ENCODE peak calls at places on chromosomes 3 and 15, in six cellular contexts. X is PC-3, I is GM23248, W is HCT116, M is K562, Y is A673. T is an unnamed sample.

GRCh38 chr3:85627899-85628298 is 669.1 kb downstream of the CADM2 start:
- DNase-seq in X (no peak), W (no peak), M (no peak), I (no peak), Y (no peak), T (no peak)

GRCh38 chr15:28912422-28912821 is 26.6 kb downstream of the APBA2 start:
- DNase-seq in M (peak), X (no peak), Y (no peak), I (no peak), W (no peak), T (no peak)

GRCh38 chr3:178451799-178452198 is 84.4 kb upstream of the KCNMB2 start:
- DNase-seq in W (no peak), M (no peak), X (no peak), I (no peak), Y (no peak), T (no peak)

GRCh38 chr3:12752111-12752510 is 6.9 kb downstream of the TMEM40 start:
- DNase-seq in M (no peak), W (no peak), X (peak), Y (no peak), I (peak), T (no peak)

GRCh38 chr3:49614936-49615335 is 59.2 kb upstream of the APEH start:
- DNase-seq in Y (no peak), I (no peak), X (no peak), M (no peak), W (no peak), T (no peak)

GRCh38 chr15:87477759-87478687 is 778.5 kb downstream of the NTRK3 start:
- DNase-seq in X (peak), M (peak), Y (peak), I (peak), W (no peak), T (peak)

GRCh38 chr15:98868564-98868963 is 139.0 kb downstream of the PGPEP1L start:
- DNase-seq in Y (no peak), X (no peak), M (no peak), W (no peak), I (no peak), T (peak)

GRCh38 chr3:100590114-100590839 is 19.1 kb upstream of the ADGRG7 start:
- DNase-seq in Y (peak), W (peak), I (peak), M (peak), X (peak), T (peak)

GRCh38 chr3:9198805-9199386 is 50.5 kb downstream of the SRGAP3 start:
- DNase-seq in X (no peak), Y (no peak), M (no peak), W (no peak), I (no peak), T (no peak)

GRCh38 chr3:48187579-48188265 is 495 bp downstream of the CDC25A start:
- DNase-seq in X (peak), I (no peak), W (no peak), M (peak), Y (peak), T (no peak)

GRCh38 chr15:57227899-57228298 is 148.4 kb upstream of the CGNL1 start:
- DNase-seq in I (peak), Y (peak), W (no peak), X (no peak), M (no peak), T (no peak)

GRCh38 chr15:55552926-55553325 is 35.2 kb downstream of the PYGO1 start:
- DNase-seq in M (no peak), X (no peak), W (no peak), Y (no peak), I (peak), T (no peak)

GRCh38 chr3:102791641-102792589 is 357.1 kb downstream of the ZPLD1 start:
- DNase-seq in X (no peak), Y (peak), M (no peak), W (no peak), I (peak), T (no peak)

GRCh38 chr3:45988804-45989203 is 6.8 kb downstream of the FYCO1 start:
- DNase-seq in Y (no peak), X (peak), I (peak), M (no peak), W (peak), T (peak)

GRCh38 chr3:127424766-127425504 is 137.1 kb upstream of the PRR20G start:
- DNase-seq in I (no peak), Y (no peak), W (no peak), M (no peak), X (no peak), T (no peak)

GRCh38 chr3:160616721-160617120 is 51.4 kb upstream of the KPNA4 start:
- DNase-seq in X (peak), W (no peak), M (no peak), Y (no peak), I (peak), T (peak)

GRCh38 chr3:71063768-71064287 is 519.7 kb downstream of the FOXP1 start:
- DNase-seq in X (peak), Y (peak), W (no peak), I (peak), M (peak), T (peak)

GRCh38 chr3:58198362-58198761 is 12.4 kb downstream of the DNASE1L3 start:
- DNase-seq in Y (no peak), X (peak), W (no peak), I (no peak), M (no peak), T (no peak)

GRCh38 chr3:186451371-186451770 is 89.3 kb upstream of the DGKG start:
- DNase-seq in Y (no peak), X (peak), M (no peak), I (no peak), W (no peak), T (no peak)

GRCh38 chr15:60408438-60409105 is 10.8 kb upstream of the ANXA2 start:
- DNase-seq in I (peak), M (no peak), Y (peak), X (peak), W (no peak), T (peak)

GRCh38 chr3:185732782-185733181 is 92.1 kb downstream of the IGF2BP2 start:
- DNase-seq in Y (peak), W (no peak), I (peak), M (no peak), X (peak), T (peak)

GRCh38 chr3:51279448-51279847 is 105.6 kb upstream of the MANF start:
- DNase-seq in W (no peak), Y (no peak), I (no peak), X (no peak), M (no peak), T (no peak)

GRCh38 chr3:51282931-51283330 is 102.2 kb upstream of the MANF start:
- DNase-seq in Y (no peak), M (no peak), X (no peak), I (peak), W (no peak), T (peak)

GRCh38 chr3:51283421-51283820 is 101.7 kb upstream of the MANF start:
- DNase-seq in X (no peak), I (peak), W (no peak), Y (no peak), M (no peak), T (peak)

GRCh38 chr3:51276046-51276445 is 109.0 kb upstream of the MANF start:
- DNase-seq in W (no peak), X (no peak), I (no peak), M (no peak), Y (no peak), T (no peak)

DNA sequence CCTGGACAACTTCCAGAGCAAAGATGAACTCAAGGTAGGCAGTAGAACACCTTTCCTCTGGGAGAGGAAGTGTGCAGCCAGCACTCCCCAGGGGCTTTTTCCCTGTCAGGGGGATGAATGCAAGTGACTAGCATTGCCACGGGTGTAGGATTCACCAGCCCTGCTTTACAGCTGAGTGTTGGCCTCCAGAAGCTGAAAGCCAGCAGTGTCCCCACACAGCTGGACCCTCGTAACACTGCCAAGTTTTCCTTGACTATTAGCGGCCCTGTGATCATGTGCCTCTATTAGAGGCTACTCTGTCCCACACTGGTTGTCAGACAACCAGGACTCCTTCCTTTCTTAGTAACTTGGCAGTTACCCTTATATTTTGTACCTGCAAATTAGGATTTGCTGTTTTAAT is 104.9 kb upstream of the MANF start:
- DNase-seq in W (no peak), I (no peak), X (no peak), M (no peak), Y (no peak), T (no peak)
- TF ChIP-seq EZH2 in W (no peak), I (no peak), X (no peak), M (no peak), Y (no peak), T (no peak)

GRCh38 chr15:45117327-45118130 is 3.4 kb downstream of the DUOXA2 start:
- DNase-seq in M (no peak), W (no peak), X (no peak), I (no peak), Y (no peak), T (no peak)
- TF ChIP-seq EZH2 in M (no peak), W (no peak), X (no peak), I (no peak), Y (no peak), T (no peak)

GRCh38 chr15:74425634-74426033 is 8.1 kb downstream of the SEMA7A start:
- DNase-seq in M (peak), X (no peak), Y (no peak), I (no peak), W (no peak), T (no peak)
- TF ChIP-seq EZH2 in M (no peak), X (no peak), Y (no peak), I (no peak), W (no peak), T (no peak)

DNA sequence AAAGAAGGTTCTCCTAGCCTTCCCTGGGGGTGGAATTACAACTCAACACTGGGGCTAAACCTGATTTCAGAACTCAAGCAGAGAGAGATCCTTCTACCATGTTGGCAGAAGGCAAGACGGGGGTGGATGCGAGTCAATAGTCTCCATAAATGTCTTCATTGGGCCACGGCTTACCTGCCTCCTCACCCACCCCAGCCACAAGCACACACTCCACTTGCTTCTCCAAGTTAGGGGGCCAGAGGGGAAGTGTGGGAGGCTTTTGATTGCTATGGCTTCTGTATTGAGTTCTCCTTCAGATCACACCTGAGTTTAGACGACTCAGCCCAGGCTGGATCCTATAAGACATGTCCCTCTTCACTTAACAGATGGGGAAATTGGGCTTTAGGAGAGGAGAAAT is 178.9 kb downstream of the UACA start:
- DNase-seq in M (no peak), W (no peak), X (no peak), Y (no peak), I (no peak), T (no peak)
- TF ChIP-seq EZH2 in M (no peak), W (no peak), X (no peak), Y (no peak), I (no peak), T (no peak)

GRCh38 chr3:198080521-198081384 is 120.7 kb downstream of the LMLN start:
- DNase-seq in X (peak), M (peak), I (peak), W (peak), Y (peak), T (peak)
- TF ChIP-seq EZH2 in X (no peak), M (no peak), I (no peak), W (no peak), Y (no peak), T (no peak)

DNA sequence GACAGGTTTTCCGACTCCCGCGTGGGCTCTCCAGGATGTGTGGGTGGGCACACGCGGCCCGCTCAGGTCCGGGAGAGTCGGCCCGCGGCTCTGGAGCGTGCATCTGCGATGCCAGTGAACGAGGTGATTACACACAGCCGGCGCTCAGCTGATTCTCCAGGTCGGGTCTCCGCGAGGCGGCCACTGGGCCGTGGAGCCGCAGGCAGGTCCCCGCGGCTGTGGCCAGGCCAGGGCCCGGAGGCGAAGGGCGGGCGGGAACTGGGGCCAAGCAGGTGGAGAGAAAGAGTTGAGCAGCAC is 13.2 kb downstream of the PAK6 start:
- DNase-seq in X (no peak), W (no peak), I (no peak), M (no peak), Y (no peak), T (no peak)
- TF ChIP-seq EZH2 in X (no peak), W (no peak), I (no peak), M (no peak), Y (no peak), T (no peak)

GRCh38 chr15:78619022-78619950 is 1.5 kb downstream of the CHRNA3 start:
- DNase-seq in W (no peak), Y (no peak), M (no peak), I (no peak), X (no peak), T (no peak)
- TF ChIP-seq EZH2 in W (no peak), Y (no peak), M (no peak), I (no peak), X (no peak), T (no peak)

DNA sequence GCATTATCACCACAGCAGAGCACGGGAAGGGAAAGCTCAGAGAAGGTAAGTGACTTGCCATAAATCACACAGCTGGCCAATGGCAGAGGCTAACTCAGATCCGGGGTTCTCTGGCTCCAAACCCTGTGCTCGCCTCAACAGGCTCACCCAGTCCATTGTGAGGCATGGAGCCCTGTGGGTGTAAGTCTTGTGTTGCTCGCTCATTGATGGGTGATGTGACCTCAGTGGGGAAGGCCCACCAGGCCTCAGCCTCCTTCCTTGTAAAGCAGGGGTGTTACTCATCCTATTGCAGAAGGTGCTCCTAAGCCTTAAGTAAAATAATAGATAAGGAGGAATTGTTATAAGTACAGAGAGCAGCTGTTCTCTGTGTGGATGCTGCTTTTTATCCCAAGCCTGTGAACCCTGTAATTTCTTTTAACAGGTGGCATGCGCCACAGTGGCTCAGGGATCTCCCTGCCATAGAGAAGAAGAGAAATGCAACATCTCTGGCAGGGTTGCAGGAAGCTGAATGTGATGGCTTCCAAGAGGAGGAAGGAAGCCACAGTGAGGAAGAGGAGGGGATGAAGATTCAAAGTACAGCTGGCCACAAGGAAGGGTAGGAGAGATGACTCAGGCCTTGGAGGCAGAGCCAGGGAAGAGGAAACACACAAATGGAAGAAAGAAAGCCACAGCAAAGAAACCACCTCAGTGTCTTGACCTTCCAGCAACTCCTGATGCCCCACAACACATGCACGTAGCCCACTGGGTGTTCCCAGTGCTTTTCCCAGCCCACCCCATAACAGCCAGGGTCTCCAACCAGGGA is 30.8 kb upstream of the SPSB4 start:
- DNase-seq in I (no peak), Y (no peak), X (no peak), W (no peak), M (no peak), T (peak)
- TF ChIP-seq EZH2 in I (no peak), Y (no peak), X (no peak), W (no peak), M (no peak), T (no peak)

GRCh38 chr15:81783076-81783475 is 262.7 kb downstream of the MEX3B start:
- DNase-seq in X (no peak), W (no peak), Y (no peak), M (no peak), I (no peak), T (no peak)

GRCh38 chr15:81785679-81786078 is 260.1 kb downstream of the MEX3B start:
- DNase-seq in I (no peak), W (no peak), Y (no peak), M (no peak), X (no peak), T (no peak)

GRCh38 chr15:81783586-81783985 is 262.2 kb downstream of the MEX3B start:
- DNase-seq in I (no peak), Y (no peak), X (no peak), W (no peak), M (no peak), T (no peak)

GRCh38 chr15:81785181-81785580 is 260.6 kb downstream of the MEX3B start:
- DNase-seq in X (no peak), I (no peak), Y (no peak), W (no peak), M (no peak), T (no peak)

GRCh38 chr15:81784751-81785150 is 261.1 kb downstream of the MEX3B start:
- DNase-seq in W (no peak), Y (no peak), I (no peak), M (no peak), X (no peak), T (no peak)
- TF ChIP-seq EZH2 in W (no peak), Y (no peak), I (no peak), M (no peak), X (no peak), T (no peak)